ENCODE peak calls at places on chromosomes 6 and 20, in ten cellular contexts. M is stomach; C is Right ventricle myocardium superior; T is GM04504; E is HS-27A; I is left cardiac atrium; G is ovary; P is HS-5; X is stimulated activated naive B cell treated with anti-CD40 and anti-IgM and Interleukin-4, amounts not matched to agents 10 μg/mL and 1 μg/mL and 100 μg/mL, for 72 hours; S is kidney tubule cell. Y is an unnamed sample.

GRCh38 chr6:149049230-149049629 is 268.3 kb upstream of the TAB2 start:
- DNase-seq in M (no peak), C (no peak), T (no peak), E (no peak), I (no peak), G (no peak), P (peak), X (no peak), S (peak), Y (no peak)

GRCh38 chr6:43809417-43810305 is 39.6 kb downstream of the VEGFA start:
- DNase-seq in M (peak), C (no peak), T (no peak), E (peak), I (no peak), G (no peak), P (no peak), X (no peak), S (peak), Y (no peak)

GRCh38 chr6:125808060-125808459 is 17.3 kb downstream of the NCOA7 start:
- DNase-seq in M (no peak), C (no peak), T (no peak), E (no peak), I (no peak), G (no peak), P (no peak), X (no peak), S (peak), Y (no peak)

GRCh38 chr6:25404693-25405169 is 125.6 kb downstream of the CARMIL1 start:
- DNase-seq in M (peak), C (no peak), T (no peak), E (no peak), I (no peak), G (no peak), P (no peak), X (peak), S (peak), Y (no peak)

GRCh38 chr6:33862536-33862935 is 58.7 kb upstream of the MLN start:
- DNase-seq in M (no peak), C (no peak), T (no peak), E (no peak), I (no peak), G (no peak), P (no peak), X (no peak), S (no peak), Y (no peak)

GRCh38 chr6:105832358-105832757 is 253.8 kb upstream of the PRDM1 start:
- DNase-seq in M (no peak), C (no peak), T (no peak), E (no peak), I (no peak), G (no peak), P (no peak), X (no peak), S (peak), Y (no peak)

GRCh38 chr6:169984181-169985120 is 233.0 kb downstream of the ERMARD start:
- DNase-seq in M (peak), C (peak), T (no peak), E (no peak), I (peak), G (no peak), P (no peak), X (no peak), S (no peak), Y (no peak)

GRCh38 chr20:54148947-54149764 is 24.6 kb downstream of the CYP24A1 start:
- DNase-seq in M (no peak), C (no peak), T (no peak), E (no peak), I (no peak), G (no peak), P (no peak), X (no peak), S (peak), Y (no peak)